ENCODE peak calls at places on chromosomes 11 and 22, in five cellular contexts. E is lower lobe of right lung, H is SK-N-SH, Z is IMR-90, J is prostate gland. B is an unnamed sample.

GRCh38 chr22:21457023-21457787 is 10.0 kb upstream of the TMEM191C start:
- DNase-seq in E (peak; percentile 47), H (no peak), Z (peak; percentile 71), J (peak; percentile 7), B (peak; percentile 42)

GRCh38 chr22:36323182-36323854 is 64.4 kb downstream of the MYH9 start:
- DNase-seq in E (peak; percentile 76), H (no peak), Z (peak; percentile 71), J (peak; percentile 88), B (peak; percentile 92)

GRCh38 chr11:19567996-19568395 is 144.6 kb upstream of the NAV2 start:
- DNase-seq in E (no peak), H (no peak), Z (no peak), J (no peak), B (no peak)

GRCh38 chr11:54979375-54979774 is 272.7 kb downstream of the OR4A5 start:
- DNase-seq in E (no peak), H (no peak), Z (no peak), J (no peak), B (no peak)

GRCh38 chr11:59053387-59053786 is 32.7 kb upstream of the GLYATL1B start:
- DNase-seq in E (peak; percentile 71), H (peak; percentile 21), Z (peak; percentile 49), J (no peak), B (peak; percentile 72)

GRCh38 chr11:45400594-45400993 is 114.5 kb upstream of the SYT13 start:
- DNase-seq in E (no peak), H (no peak), Z (peak; percentile 73), J (no peak), B (no peak)

GRCh38 chr11:76685237-76685636 is 14.7 kb upstream of the LRRC32 start:
- DNase-seq in E (no peak), H (no peak), Z (no peak), J (no peak), B (no peak)

GRCh38 chr22:44582016-44582415 is 84.0 kb upstream of the RTL6 start:
- DNase-seq in E (peak; percentile 24), H (no peak), Z (no peak), J (no peak), B (peak; percentile 39)

GRCh38 chr11:34495724-34496377 is 17.7 kb downstream of the ELF5 start:
- DNase-seq in E (peak; percentile 89), H (no peak), Z (no peak), J (no peak), B (no peak)

DNA sequence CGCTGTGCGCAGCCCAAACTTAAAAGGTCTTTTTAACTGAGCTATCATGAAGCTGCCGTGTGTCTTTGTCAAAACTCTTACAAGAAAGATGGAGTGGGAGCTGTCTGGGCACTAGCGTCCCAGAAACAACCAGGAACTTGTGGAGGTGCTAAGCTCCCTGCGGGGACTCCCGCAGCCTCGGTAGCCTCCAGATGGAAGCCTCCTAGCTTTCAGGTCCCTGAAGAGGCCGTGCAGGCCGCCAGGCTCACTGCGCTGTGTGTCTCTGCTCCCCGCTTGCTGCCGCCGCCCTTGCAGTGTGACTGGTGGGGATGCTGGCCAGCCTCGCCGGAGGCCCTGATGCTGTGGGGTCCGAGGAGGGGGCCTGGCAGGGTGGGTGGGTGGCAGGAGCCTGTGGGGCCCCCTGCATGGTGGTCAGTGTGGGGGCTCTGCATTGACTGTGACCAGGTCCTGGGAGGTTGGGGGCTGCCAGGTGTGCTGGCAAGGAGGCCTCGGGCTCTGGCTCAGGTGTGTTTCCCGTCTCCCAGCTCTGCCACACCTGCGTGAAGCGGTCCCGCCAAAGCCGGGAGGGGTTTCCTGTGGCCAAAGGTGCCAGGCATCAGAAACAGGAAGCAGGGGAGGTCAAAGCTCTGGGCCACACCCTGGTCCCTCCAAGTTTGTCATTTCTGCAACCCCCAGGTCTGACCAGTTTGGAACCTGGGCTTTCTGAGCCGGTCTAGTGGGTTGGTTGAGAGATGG is 1.2 kb downstream of the TRABD start:
- DNase-seq in E (peak; percentile 51), H (no peak), Z (peak; percentile 25), J (no peak), B (peak; percentile 83)
- H3K4me1 ChIP-seq in E (peaks cover 68% of the 10 kb centered on the region), H (peaks cover 4% of the 10 kb centered on the region), Z (peaks cover 25% of the 10 kb centered on the region), J (peaks cover 20% of the 10 kb centered on the region), B (peaks cover 10% of the 10 kb centered on the region)

GRCh38 chr11:64971421-64972233 is at the start of gene MAJIN:
- DNase-seq in E (peak; percentile 90), H (no peak), Z (peak; percentile 41), J (peak; percentile 55), B (peak; percentile 95)
- H3K4me3 ChIP-seq in E (peak within 1 kb of the TSS; percentile 55), H (no peak within 1 kb of the TSS), Z (peak within 1 kb of the TSS; percentile 33), J (no peak within 1 kb of the TSS), B (peak within 1 kb of the TSS; percentile 56)

DNA sequence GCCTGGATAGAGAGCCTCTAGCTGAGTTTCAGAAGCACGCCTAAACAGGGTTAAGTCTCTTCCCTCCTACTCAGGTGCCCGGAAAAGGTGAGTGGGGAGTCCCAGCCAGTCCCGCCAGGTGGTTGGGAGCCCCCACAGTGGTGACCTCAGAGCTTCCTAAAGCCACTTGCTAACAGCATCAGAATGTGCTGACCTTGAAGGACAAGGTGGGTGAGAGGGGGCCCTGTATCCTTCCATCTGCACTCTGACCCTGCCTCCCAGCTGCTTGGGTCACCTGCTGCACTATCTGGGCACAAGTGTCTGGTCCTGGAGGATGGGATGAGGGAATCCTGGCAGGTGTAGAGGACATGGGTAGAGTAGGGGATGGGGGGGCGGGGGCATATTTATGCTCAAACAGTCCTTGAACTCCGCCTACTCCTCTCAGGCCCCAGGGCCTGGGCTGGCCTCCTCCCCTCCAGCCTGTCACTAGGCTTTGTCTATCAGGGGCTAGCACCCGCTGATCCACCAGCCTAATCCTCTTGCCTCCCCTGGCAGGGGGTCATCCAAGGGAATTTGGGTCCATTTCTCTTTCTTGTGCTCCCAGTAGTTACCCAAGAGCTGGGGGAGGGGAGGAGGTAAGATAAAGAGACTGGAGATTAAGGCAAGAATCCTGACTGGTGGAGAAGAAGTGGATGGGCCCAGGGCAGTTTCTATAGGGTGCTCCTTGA is 3.4 kb downstream of the USP2 start:
- DNase-seq in E (no peak), H (peak; percentile 8), Z (no peak), J (no peak), B (peak; percentile 29)
- H3K4me1 ChIP-seq in E (peaks cover 47% of the 10 kb centered on the region), H (peaks cover 4% of the 10 kb centered on the region), Z (peaks cover 26% of the 10 kb centered on the region), J (peaks cover 14% of the 10 kb centered on the region), B (peaks cover 42% of the 10 kb centered on the region)

DNA sequence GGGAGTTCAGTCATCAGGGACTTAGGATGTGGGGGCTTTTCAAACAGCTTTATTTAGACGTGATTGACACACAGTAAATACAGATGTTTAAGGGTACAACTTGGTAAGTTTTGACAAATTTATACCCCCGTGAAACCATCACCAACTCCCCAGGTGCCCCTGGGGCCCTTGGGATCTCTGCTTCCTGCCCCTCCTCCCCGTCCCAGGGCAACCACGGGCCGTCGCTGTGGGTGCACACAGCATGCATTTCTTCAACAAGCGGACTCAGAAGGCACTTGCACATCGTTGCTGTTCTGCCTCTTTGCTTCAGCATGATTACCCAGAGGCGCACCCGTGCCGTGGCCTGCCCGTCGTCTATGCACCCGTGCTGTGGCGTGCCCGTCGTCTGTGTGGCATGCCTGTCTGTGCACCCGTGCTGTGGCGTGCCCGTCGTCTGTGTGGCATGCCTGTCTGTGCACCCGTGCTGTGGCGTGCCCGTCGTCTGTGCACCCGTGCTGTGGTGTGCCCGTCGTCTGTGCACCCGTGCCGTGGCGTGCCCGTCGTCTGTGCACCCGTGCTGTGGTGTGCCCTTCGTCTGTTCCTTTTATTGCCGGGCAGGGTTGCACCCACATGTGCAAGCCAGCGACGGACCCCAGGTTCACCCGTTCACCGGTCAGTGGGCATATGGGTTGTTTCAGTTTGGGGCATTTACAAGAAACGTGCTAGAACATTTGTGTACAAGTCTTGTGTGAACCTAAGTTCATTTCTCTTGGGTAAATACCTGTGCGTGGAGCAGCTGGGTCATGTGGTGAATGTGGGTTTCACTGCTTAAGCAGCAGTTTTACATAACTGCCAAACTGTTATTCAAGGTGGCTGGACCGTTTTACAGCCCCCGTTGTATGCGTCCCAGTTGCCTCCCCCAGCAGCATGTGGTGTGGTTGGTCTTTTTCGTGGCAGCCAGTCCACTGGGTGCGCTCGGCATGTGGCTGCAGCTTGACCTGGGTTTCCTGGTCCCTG is 8.3 kb downstream of the CD81 start:
- DNase-seq in E (no peak), H (no peak), Z (no peak), J (no peak), B (peak; percentile 64)
- H3K4me3 ChIP-seq in E (no peak overlapping the region), H (no peak overlapping the region), Z (no peak overlapping the region), J (no peak overlapping the region), B (no peak overlapping the region)

GRCh38 chr11:87260811-87261210 is 223.1 kb downstream of the TMEM135 start:
- DNase-seq in E (no peak), H (no peak), Z (no peak), J (no peak), B (no peak)
- H3K4me1 ChIP-seq in E (peaks cover 6% of the 10 kb centered on the region), H (peaks cover 48% of the 10 kb centered on the region), Z (no peaks in the 10 kb centered on the region), J (no peaks in the 10 kb centered on the region), B (no peaks in the 10 kb centered on the region)

DNA sequence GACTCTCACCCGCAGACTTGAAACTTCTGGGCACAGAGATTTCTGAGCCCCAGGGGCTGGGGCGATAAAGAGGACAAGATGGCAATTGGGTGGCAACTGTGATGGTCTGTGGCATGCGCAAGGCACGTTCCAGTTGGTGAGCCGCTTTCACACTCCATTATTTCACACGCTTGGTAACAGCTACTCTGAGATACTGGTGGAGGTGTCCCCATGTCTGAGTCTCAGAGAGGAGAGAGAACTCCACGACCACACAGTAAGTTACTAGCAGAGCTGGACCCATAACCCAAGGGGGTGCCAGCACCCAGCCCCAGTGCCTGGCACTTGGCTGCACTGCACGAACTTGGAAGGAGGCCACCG is 6.0 kb upstream of the KCNJ4 start:
- DNase-seq in E (no peak), H (no peak), Z (no peak), J (no peak), B (peak; percentile 30)
- H3K4me3 ChIP-seq in E (no peak overlapping the region), H (no peak overlapping the region), Z (no peak overlapping the region), J (no peak overlapping the region), B (peak overlapping the region; percentile 19)

GRCh38 chr11:73894725-73895335 is 18.0 kb downstream of the PAAF1 start:
- DNase-seq in E (no peak), H (no peak), Z (peak; percentile 81), J (no peak), B (no peak)
- H3K4me1 ChIP-seq in E (no peaks in the 10 kb centered on the region), H (no peaks in the 10 kb centered on the region), Z (no peaks in the 10 kb centered on the region), J (no peaks in the 10 kb centered on the region), B (no peaks in the 10 kb centered on the region)